ENCODE peak calls at places on chromosome 4, in five cellular contexts. One of them, this sample, is unnamed.

GRCh38 chr4:39568805-39569204 is 41.6 kb upstream of the UGDH start:
- DNase-seq in left lung: no peak
- DNase-seq in fibroblast of lung: no peak
- DNase-seq in AG09319: no peak
- DNase-seq in lower leg skin: no peak
- DNase-seq in this sample: no peak

GRCh38 chr4:8854016-8854415 is 17.6 kb downstream of the HMX1 start:
- DNase-seq in left lung: peak
- DNase-seq in fibroblast of lung: no peak
- DNase-seq in AG09319: no peak
- DNase-seq in lower leg skin: no peak
- DNase-seq in this sample: no peak

GRCh38 chr4:132502096-132502552 is 647.0 kb upstream of the PCDH10 start:
- DNase-seq in left lung: no peak
- DNase-seq in fibroblast of lung: no peak
- DNase-seq in AG09319: no peak
- DNase-seq in lower leg skin: no peak
- DNase-seq in this sample: no peak

GRCh38 chr4:109914356-109914755 is 1.7 kb downstream of the EGF start:
- DNase-seq in left lung: no peak
- DNase-seq in fibroblast of lung: no peak
- DNase-seq in AG09319: no peak
- DNase-seq in lower leg skin: no peak
- DNase-seq in this sample: no peak

GRCh38 chr4:19577121-19577520 is 674.6 kb upstream of the SLIT2 start:
- DNase-seq in left lung: no peak
- DNase-seq in fibroblast of lung: peak
- DNase-seq in AG09319: peak
- DNase-seq in lower leg skin: no peak
- DNase-seq in this sample: no peak

GRCh38 chr4:71126719-71127118 is 133.3 kb downstream of the DCK start:
- DNase-seq in left lung: no peak
- DNase-seq in fibroblast of lung: peak
- DNase-seq in AG09319: no peak
- DNase-seq in lower leg skin: no peak
- DNase-seq in this sample: no peak

GRCh38 chr4:136526517-136526916 is 1005.8 kb downstream of the PCDH18 start:
- DNase-seq in left lung: no peak
- DNase-seq in fibroblast of lung: peak
- DNase-seq in AG09319: no peak
- DNase-seq in lower leg skin: no peak
- DNase-seq in this sample: no peak

GRCh38 chr4:7118013-7118832 is 50.4 kb upstream of the GRPEL1 start:
- DNase-seq in left lung: no peak
- DNase-seq in fibroblast of lung: no peak
- DNase-seq in AG09319: no peak
- DNase-seq in lower leg skin: no peak
- DNase-seq in this sample: no peak

GRCh38 chr4:22987861-22988260 is 295.1 kb downstream of the GBA3 start:
- DNase-seq in left lung: no peak
- DNase-seq in fibroblast of lung: peak
- DNase-seq in AG09319: no peak
- DNase-seq in lower leg skin: no peak
- DNase-seq in this sample: no peak

GRCh38 chr4:54992266-54992665 is 133.1 kb downstream of the KDR start:
- DNase-seq in left lung: no peak
- DNase-seq in fibroblast of lung: no peak
- DNase-seq in AG09319: no peak
- DNase-seq in lower leg skin: no peak
- DNase-seq in this sample: no peak

GRCh38 chr4:55560096-55560495 is 13.4 kb upstream of the CLOCK start:
- DNase-seq in left lung: no peak
- DNase-seq in fibroblast of lung: no peak
- DNase-seq in AG09319: no peak
- DNase-seq in lower leg skin: no peak
- DNase-seq in this sample: no peak

GRCh38 chr4:40820101-40820500 is 70.3 kb downstream of the NSUN7 start:
- DNase-seq in left lung: no peak
- DNase-seq in fibroblast of lung: no peak
- DNase-seq in AG09319: no peak
- DNase-seq in lower leg skin: no peak
- DNase-seq in this sample: no peak

GRCh38 chr4:99564921-99565320 is 1.1 kb upstream of the TRMT10A start:
- DNase-seq in left lung: no peak
- DNase-seq in fibroblast of lung: no peak
- DNase-seq in AG09319: no peak
- DNase-seq in lower leg skin: no peak
- DNase-seq in this sample: no peak

GRCh38 chr4:6892190-6892908 is 17.3 kb upstream of the TBC1D14 start:
- DNase-seq in left lung: peak
- DNase-seq in fibroblast of lung: peak
- DNase-seq in AG09319: no peak
- DNase-seq in lower leg skin: peak
- DNase-seq in this sample: peak

GRCh38 chr4:136412708-136413107 is 1119.6 kb downstream of the PCDH18 start:
- DNase-seq in left lung: no peak
- DNase-seq in fibroblast of lung: peak
- DNase-seq in AG09319: no peak
- DNase-seq in lower leg skin: no peak
- DNase-seq in this sample: no peak

GRCh38 chr4:37549003-37549402 is 137.2 kb downstream of the RELL1 start:
- DNase-seq in left lung: no peak
- DNase-seq in fibroblast of lung: peak
- DNase-seq in AG09319: no peak
- DNase-seq in lower leg skin: no peak
- DNase-seq in this sample: no peak

GRCh38 chr4:146952896-146953295 is 7.2 kb upstream of the TTC29 start:
- DNase-seq in left lung: no peak
- DNase-seq in fibroblast of lung: no peak
- DNase-seq in AG09319: no peak
- DNase-seq in lower leg skin: no peak
- DNase-seq in this sample: no peak

GRCh38 chr4:42282081-42282901 is 115.0 kb upstream of the SHISA3 start:
- DNase-seq in left lung: no peak
- DNase-seq in fibroblast of lung: peak
- DNase-seq in AG09319: peak
- DNase-seq in lower leg skin: no peak
- DNase-seq in this sample: peak

GRCh38 chr4:101349346-101350064 is 2.2 kb upstream of the PPP3CA start:
- DNase-seq in left lung: peak
- DNase-seq in fibroblast of lung: peak
- DNase-seq in AG09319: no peak
- DNase-seq in lower leg skin: peak
- DNase-seq in this sample: peak

GRCh38 chr4:151541438-151542071 is 132.6 kb downstream of the FHIP1A start:
- DNase-seq in left lung: no peak
- DNase-seq in fibroblast of lung: peak
- DNase-seq in AG09319: no peak
- DNase-seq in lower leg skin: no peak
- DNase-seq in this sample: no peak

GRCh38 chr4:157447195-157447594 is 226.7 kb downstream of the GRIA2 start:
- DNase-seq in left lung: no peak
- DNase-seq in fibroblast of lung: no peak
- DNase-seq in AG09319: no peak
- DNase-seq in lower leg skin: no peak
- DNase-seq in this sample: no peak

GRCh38 chr4:147607463-147607862 is 9.7 kb upstream of the TMEM184C start:
- DNase-seq in left lung: no peak
- DNase-seq in fibroblast of lung: no peak
- DNase-seq in AG09319: no peak
- DNase-seq in lower leg skin: no peak
- DNase-seq in this sample: no peak

GRCh38 chr4:121932212-121932974 is 19.5 kb downstream of the TRPC3 start:
- DNase-seq in left lung: peak
- DNase-seq in fibroblast of lung: no peak
- DNase-seq in AG09319: no peak
- DNase-seq in lower leg skin: no peak
- DNase-seq in this sample: no peak

GRCh38 chr4:74206088-74206826 is 48.3 kb downstream of the MTHFD2L start:
- DNase-seq in left lung: no peak
- DNase-seq in fibroblast of lung: peak
- DNase-seq in AG09319: no peak
- DNase-seq in lower leg skin: no peak
- DNase-seq in this sample: no peak

GRCh38 chr4:85486425-85487101 is 11.6 kb downstream of the ARHGAP24 start:
- DNase-seq in left lung: no peak
- DNase-seq in fibroblast of lung: peak
- DNase-seq in AG09319: no peak
- DNase-seq in lower leg skin: no peak
- DNase-seq in this sample: no peak

GRCh38 chr4:33837043-33837442 is 2407.3 kb downstream of the ARAP2 start:
- DNase-seq in left lung: no peak
- DNase-seq in fibroblast of lung: peak
- DNase-seq in AG09319: no peak
- DNase-seq in lower leg skin: no peak
- DNase-seq in this sample: no peak

GRCh38 chr4:185742766-185743165 is 69.2 kb downstream of the SORBS2 start:
- DNase-seq in left lung: no peak
- DNase-seq in fibroblast of lung: no peak
- DNase-seq in AG09319: no peak
- DNase-seq in lower leg skin: no peak
- DNase-seq in this sample: no peak

GRCh38 chr4:98446499-98447375 is 185.6 kb downstream of the RAP1GDS1 start:
- DNase-seq in left lung: no peak
- DNase-seq in fibroblast of lung: peak
- DNase-seq in AG09319: no peak
- DNase-seq in lower leg skin: no peak
- DNase-seq in this sample: no peak

GRCh38 chr4:80202190-80202711 is 4.9 kb downstream of the PRDM8 start:
- DNase-seq in left lung: peak
- DNase-seq in fibroblast of lung: peak
- DNase-seq in AG09319: no peak
- DNase-seq in lower leg skin: peak
- DNase-seq in this sample: peak
- TF ChIP-seq CTCF in left lung: peak
- TF ChIP-seq CTCF in fibroblast of lung: peak
- TF ChIP-seq CTCF in AG09319: peak
- TF ChIP-seq CTCF in lower leg skin: no peak
- TF ChIP-seq CTCF in this sample: peak

GRCh38 chr4:57095956-57096355 is 14.2 kb downstream of the IGFBP7 start:
- DNase-seq in left lung: no peak
- DNase-seq in fibroblast of lung: no peak
- DNase-seq in AG09319: no peak
- DNase-seq in lower leg skin: no peak
- DNase-seq in this sample: no peak

GRCh38 chr4:57095245-57095644 is 14.9 kb downstream of the IGFBP7 start:
- DNase-seq in left lung: no peak
- DNase-seq in fibroblast of lung: no peak
- DNase-seq in AG09319: no peak
- DNase-seq in lower leg skin: no peak
- DNase-seq in this sample: no peak

GRCh38 chr4:57091657-57092162 is 18.5 kb downstream of the IGFBP7 start:
- DNase-seq in left lung: no peak
- DNase-seq in fibroblast of lung: no peak
- DNase-seq in AG09319: no peak
- DNase-seq in lower leg skin: no peak
- DNase-seq in this sample: no peak

GRCh38 chr4:57094482-57095223 is 15.5 kb downstream of the IGFBP7 start:
- DNase-seq in left lung: no peak
- DNase-seq in fibroblast of lung: no peak
- DNase-seq in AG09319: no peak
- DNase-seq in lower leg skin: no peak
- DNase-seq in this sample: no peak

DNA sequence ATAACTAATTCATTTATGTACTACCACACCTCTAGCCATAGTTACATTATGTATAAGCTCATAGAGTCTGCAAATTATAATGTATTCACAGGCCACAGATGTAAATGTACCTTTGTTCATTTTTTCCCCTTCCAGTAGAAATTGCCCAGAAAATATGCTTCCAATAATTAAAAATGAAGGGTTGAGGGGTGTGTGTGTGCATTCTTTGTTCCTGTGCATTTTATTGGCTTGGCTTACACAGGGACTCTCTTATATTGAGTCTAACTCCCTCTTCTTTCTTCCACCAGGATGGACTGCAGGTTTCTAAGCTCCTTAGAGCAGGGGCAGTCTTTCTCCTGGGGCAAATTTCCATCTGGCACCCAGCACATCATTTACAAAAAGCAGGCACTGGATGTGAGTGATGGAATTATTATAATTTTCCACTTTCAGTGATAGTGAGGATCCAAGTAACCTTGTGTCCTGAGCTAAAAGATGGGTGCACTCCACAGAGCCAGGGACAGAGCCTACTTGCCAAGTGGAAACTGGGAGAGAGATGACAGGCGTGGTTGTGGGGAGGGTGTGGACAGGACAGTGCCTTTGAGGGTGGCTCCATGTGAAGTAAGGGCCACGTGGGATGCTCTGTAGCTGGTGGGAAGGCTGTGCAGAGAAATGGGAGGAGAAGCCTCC is 16.2 kb downstream of the IGFBP7 start:
- DNase-seq in left lung: no peak
- DNase-seq in fibroblast of lung: no peak
- DNase-seq in AG09319: no peak
- DNase-seq in lower leg skin: no peak
- DNase-seq in this sample: no peak
- TF ChIP-seq CTCF in left lung: no peak
- TF ChIP-seq CTCF in fibroblast of lung: no peak
- TF ChIP-seq CTCF in AG09319: no peak
- TF ChIP-seq CTCF in lower leg skin: no peak
- TF ChIP-seq CTCF in this sample: no peak

GRCh38 chr4:174873931-174874330 is 44.2 kb upstream of the ADAM29 start:
- DNase-seq in left lung: no peak
- DNase-seq in fibroblast of lung: no peak
- DNase-seq in AG09319: no peak
- DNase-seq in lower leg skin: no peak
- DNase-seq in this sample: no peak
- TF ChIP-seq CTCF in left lung: no peak
- TF ChIP-seq CTCF in fibroblast of lung: no peak
- TF ChIP-seq CTCF in AG09319: no peak
- TF ChIP-seq CTCF in lower leg skin: no peak
- TF ChIP-seq CTCF in this sample: no peak

GRCh38 chr4:153731239-153731638 is 28.6 kb downstream of the RNF175 start:
- DNase-seq in left lung: no peak
- DNase-seq in fibroblast of lung: peak
- DNase-seq in AG09319: peak
- DNase-seq in lower leg skin: no peak
- DNase-seq in this sample: no peak
- TF ChIP-seq CTCF in left lung: no peak
- TF ChIP-seq CTCF in fibroblast of lung: no peak
- TF ChIP-seq CTCF in AG09319: no peak
- TF ChIP-seq CTCF in lower leg skin: no peak
- TF ChIP-seq CTCF in this sample: no peak

GRCh38 chr4:60805500-60806313 is 394.4 kb upstream of the ADGRL3 start:
- DNase-seq in left lung: no peak
- DNase-seq in fibroblast of lung: peak
- DNase-seq in AG09319: no peak
- DNase-seq in lower leg skin: no peak
- DNase-seq in this sample: no peak
- TF ChIP-seq CTCF in left lung: peak
- TF ChIP-seq CTCF in fibroblast of lung: peak
- TF ChIP-seq CTCF in AG09319: no peak
- TF ChIP-seq CTCF in lower leg skin: no peak
- TF ChIP-seq CTCF in this sample: peak

DNA sequence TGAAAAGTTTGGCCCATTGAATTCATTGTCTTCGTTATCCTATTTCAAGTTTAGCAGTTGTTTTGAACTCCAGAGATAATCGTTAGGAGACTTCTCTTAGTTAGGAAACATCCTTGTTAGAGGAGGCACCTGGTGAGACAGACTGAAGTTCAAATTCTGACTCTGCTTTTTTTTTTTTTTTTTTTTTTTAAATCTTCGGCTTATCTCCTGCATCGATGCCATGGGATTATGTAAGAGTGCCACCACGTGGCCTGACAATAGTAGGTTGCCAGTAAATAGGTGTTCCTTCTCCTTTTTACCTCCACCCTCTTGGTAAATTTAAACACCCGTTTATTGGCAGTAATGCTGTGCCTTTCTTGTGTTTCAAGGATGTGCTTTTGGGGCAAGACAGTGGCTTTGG is 149.3 kb downstream of the SOWAHB start:
- DNase-seq in left lung: no peak
- DNase-seq in fibroblast of lung: peak
- DNase-seq in AG09319: no peak
- DNase-seq in lower leg skin: no peak
- DNase-seq in this sample: peak
- TF ChIP-seq CTCF in left lung: no peak
- TF ChIP-seq CTCF in fibroblast of lung: no peak
- TF ChIP-seq CTCF in AG09319: no peak
- TF ChIP-seq CTCF in lower leg skin: no peak
- TF ChIP-seq CTCF in this sample: peak